ENCODE peak calls at places on chromosomes 7 and 10, in eight cellular contexts. O is tibial nerve, J is caudate nucleus, F is ascending aorta, Y is mesendoderm, N is IMR-90, W is right cardiac atrium, C is OCI-LY7. Z is an unnamed sample.

GRCh38 chr10:66828957-66829356 is 96.9 kb upstream of the LRRTM3 start:
- DNase-seq in J (no peak), W (no peak), F (no peak), O (no peak), Y (no peak), N (peak), C (no peak), Z (no peak)

GRCh38 chr10:22816298-22816653 is 101.9 kb upstream of the PIP4K2A start:
- DNase-seq in F (no peak), W (no peak), J (no peak), N (peak), C (no peak), O (no peak), Y (no peak), Z (no peak)

GRCh38 chr7:39531818-39532217 is 34.4 kb upstream of the YAE1 start:
- DNase-seq in O (no peak), F (no peak), W (no peak), J (no peak), Y (no peak), N (no peak), C (no peak), Z (no peak)

GRCh38 chr10:48309711-48310226 is 3.3 kb downstream of the MAPK8 start:
- DNase-seq in J (no peak), N (peak), C (peak), O (no peak), Y (no peak), W (no peak), F (no peak), Z (no peak)

GRCh38 chr10:122476034-122476695 is 14.8 kb downstream of the HTRA1 start:
- DNase-seq in N (no peak), Y (no peak), C (no peak), W (no peak), O (no peak), J (peak), F (no peak), Z (no peak)

GRCh38 chr10:61280303-61280702 is 172.9 kb downstream of the TMEM26 start:
- DNase-seq in Y (peak), J (no peak), O (no peak), N (peak), W (no peak), F (no peak), C (no peak), Z (no peak)

GRCh38 chr7:20064181-20064970 is 152.8 kb downstream of the MACC1 start:
- DNase-seq in C (no peak), N (peak), O (no peak), F (no peak), Y (no peak), W (no peak), J (no peak), Z (no peak)

GRCh38 chr10:47340613-47341170 is 7.5 kb upstream of the RBP3 start:
- DNase-seq in C (peak), J (no peak), O (peak), W (peak), Y (peak), N (peak), F (peak), Z (peak)

GRCh38 chr10:132623996-132624846 is 86.6 kb downstream of the INPP5A start:
- DNase-seq in J (no peak), N (no peak), W (no peak), F (peak), Y (no peak), O (no peak), C (no peak), Z (no peak)

GRCh38 chr10:114437456-114438292 is 33.4 kb upstream of the AFAP1L2 start:
- DNase-seq in W (no peak), Y (peak), C (peak), F (no peak), O (no peak), N (peak), J (no peak), Z (no peak)

GRCh38 chr7:88151119-88151790 is 68.6 kb downstream of the SRI start:
- DNase-seq in N (no peak), F (no peak), O (no peak), W (no peak), J (no peak), C (no peak), Y (no peak), Z (no peak)

GRCh38 chr10:43203491-43204393 is 63.1 kb downstream of the RASGEF1A start:
- DNase-seq in N (no peak), W (peak), J (no peak), C (peak), F (peak), O (no peak), Y (peak), Z (no peak)

GRCh38 chr10:22597142-22597541 is 117.2 kb downstream of the PIP4K2A start:
- DNase-seq in C (peak), Y (peak), N (peak), O (no peak), F (no peak), J (no peak), W (no peak), Z (no peak)

GRCh38 chr10:131099028-131099427 is 212.5 kb downstream of the TCERG1L start:
- DNase-seq in O (no peak), F (no peak), Y (no peak), W (no peak), C (no peak), N (no peak), J (no peak), Z (no peak)

GRCh38 chr7:151085329-151085690 is 965 bp upstream of the AGAP3 start:
- DNase-seq in N (no peak), Y (no peak), J (no peak), C (no peak), O (no peak), F (no peak), W (peak), Z (no peak)

GRCh38 chr10:1120146-1120695 is 64.0 kb downstream of the WDR37 start:
- DNase-seq in J (no peak), N (no peak), W (no peak), Y (no peak), O (no peak), F (no peak), C (no peak), Z (no peak)

GRCh38 chr10:13695588-13695987 is 108.8 kb downstream of the PRPF18 start:
- DNase-seq in N (no peak), W (no peak), C (no peak), J (no peak), F (no peak), Y (no peak), O (no peak), Z (no peak)

GRCh38 chr7:31029251-31029650 is 22.9 kb upstream of the ADCYAP1R1 start:
- DNase-seq in N (no peak), C (no peak), Y (no peak), O (no peak), F (no peak), W (no peak), J (no peak), Z (no peak)

GRCh38 chr7:65216469-65216868 is 157.2 kb upstream of the ZNF92 start:
- DNase-seq in W (peak), Y (peak), C (peak), N (peak), J (no peak), O (peak), F (no peak), Z (no peak)

GRCh38 chr7:24965831-24966708 is 13.9 kb downstream of the OSBPL3 start:
- DNase-seq in W (peak), F (no peak), O (peak), C (peak), J (no peak), Y (peak), N (peak), Z (peak)

GRCh38 chr7:109868215-109868614 is 1222.7 kb upstream of the LRRN3 start:
- DNase-seq in N (no peak), Y (no peak), J (no peak), F (no peak), C (no peak), W (no peak), O (no peak), Z (no peak)

GRCh38 chr7:142371586-142372377 is 113.9 kb upstream of the PRSS58 start:
- DNase-seq in N (no peak), C (no peak), F (no peak), W (no peak), J (no peak), Y (no peak), O (no peak), Z (no peak)

GRCh38 chr10:92696606-92697383 is 7.0 kb downstream of the HHEX start:
- DNase-seq in F (no peak), N (no peak), C (no peak), W (no peak), Y (peak), O (no peak), J (no peak), Z (no peak)

GRCh38 chr7:128963327-128963757 is 25.6 kb downstream of the IRF5 start:
- DNase-seq in W (no peak), O (no peak), J (no peak), F (no peak), Y (no peak), C (peak), N (peak), Z (no peak)

GRCh38 chr10:121526801-121527221 is 71.4 kb downstream of the FGFR2 start:
- DNase-seq in C (peak), O (no peak), N (no peak), W (no peak), Y (no peak), J (no peak), F (no peak), Z (no peak)

GRCh38 chr7:135159359-135160087 is 11.0 kb downstream of the CYREN start:
- DNase-seq in W (no peak), F (no peak), O (no peak), N (no peak), C (no peak), J (no peak), Y (no peak), Z (no peak)

GRCh38 chr7:135158874-135159273 is 11.0 kb downstream of the TMEM140 start:
- DNase-seq in W (peak), Y (no peak), F (no peak), O (no peak), N (no peak), C (no peak), J (no peak), Z (no peak)

GRCh38 chr7:135160858-135161653 is 9.5 kb downstream of the CYREN start:
- DNase-seq in O (no peak), W (no peak), C (peak), J (no peak), N (peak), F (no peak), Y (peak), Z (no peak)

GRCh38 chr7:135161669-135162068 is 8.8 kb downstream of the CYREN start:
- DNase-seq in O (no peak), C (no peak), Y (no peak), J (no peak), F (no peak), W (no peak), N (no peak), Z (no peak)

DNA sequence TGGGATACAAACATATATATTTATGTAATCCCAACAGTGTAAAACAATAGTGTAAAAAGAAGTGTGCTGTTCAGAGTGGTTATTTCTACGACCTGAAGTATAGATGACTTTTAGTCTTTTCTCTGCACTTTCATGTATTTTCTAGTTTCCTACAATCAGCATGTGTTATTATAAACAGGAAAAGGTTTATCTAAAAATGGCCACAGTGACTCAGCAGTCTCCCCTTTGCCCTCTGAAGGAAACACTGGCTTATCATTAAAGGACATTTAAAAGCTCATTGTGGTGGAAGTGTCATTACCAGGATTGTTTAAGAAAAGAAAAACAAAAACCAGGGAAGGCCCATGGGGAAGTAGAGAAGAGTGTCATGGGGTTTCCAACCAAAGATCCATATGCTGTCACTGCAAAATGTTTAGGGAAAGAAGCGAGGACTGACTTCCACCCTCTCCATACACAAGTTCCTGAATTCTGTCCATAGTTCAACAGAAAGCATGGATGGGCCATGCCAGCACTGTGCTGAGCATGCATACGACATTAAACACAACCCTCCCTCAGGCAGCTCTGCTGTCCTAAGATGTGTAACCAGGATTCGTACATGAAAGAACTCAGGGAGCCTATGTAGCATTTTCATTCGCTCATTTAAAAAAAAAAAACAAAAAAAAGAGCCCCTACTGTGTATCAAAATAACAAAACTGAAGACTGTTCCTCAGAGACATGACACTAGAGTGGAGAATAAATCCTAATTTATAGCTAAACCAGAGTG is 10.2 kb downstream of the CYREN start:
- DNase-seq in C (peak), F (no peak), J (no peak), N (peak), O (no peak), Y (peak), W (no peak), Z (no peak)
- H3K27ac ChIP-seq in C (peak), F (peak), J (peak), N (peak), O (no peak), Y (peak), W (peak), Z (peak)

GRCh38 chr10:129531969-129532660 is 65.1 kb downstream of the MGMT start:
- DNase-seq in O (no peak), N (no peak), J (no peak), W (no peak), F (no peak), Y (no peak), C (no peak), Z (no peak)

GRCh38 chr10:129532838-129533237 is 65.8 kb downstream of the MGMT start:
- DNase-seq in O (no peak), Y (no peak), N (no peak), J (no peak), F (no peak), C (no peak), W (no peak), Z (no peak)

GRCh38 chr10:129531195-129531968 is 64.3 kb downstream of the MGMT start:
- DNase-seq in J (no peak), F (no peak), N (peak), Y (peak), C (no peak), O (no peak), W (no peak), Z (no peak)

GRCh38 chr10:129528376-129528978 is 61.4 kb downstream of the MGMT start:
- DNase-seq in F (no peak), W (no peak), J (no peak), C (no peak), O (no peak), N (no peak), Y (no peak), Z (no peak)

DNA sequence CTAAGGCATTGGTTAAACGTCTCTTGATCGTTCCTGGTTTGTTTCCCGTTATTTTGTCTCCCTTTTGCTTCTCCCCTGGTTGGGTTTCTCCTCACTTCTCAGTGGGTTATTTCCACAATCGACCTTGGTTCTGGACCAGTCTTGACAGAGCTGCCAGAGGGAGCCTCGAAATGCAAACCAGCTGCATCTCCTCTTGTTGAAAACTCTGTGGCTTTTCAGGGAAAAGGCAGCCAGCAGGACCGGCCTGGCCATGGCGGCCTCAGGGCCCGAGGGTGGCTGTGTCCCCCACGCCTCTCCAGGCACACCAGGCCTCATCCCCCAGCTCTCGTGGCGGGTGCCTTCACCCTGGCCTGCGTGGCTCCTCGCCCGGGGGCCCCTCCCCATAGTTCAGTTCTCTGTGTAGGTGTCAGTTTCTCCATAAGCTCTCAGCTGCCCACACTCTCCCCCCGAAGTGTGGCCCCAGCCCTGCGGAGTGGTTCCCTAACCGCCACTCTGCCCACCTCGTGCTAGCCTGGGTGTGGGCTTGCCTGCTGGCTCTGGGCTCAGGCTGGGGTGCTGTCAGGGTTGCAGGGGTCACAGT is 63.5 kb downstream of the MGMT start:
- DNase-seq in J (no peak), W (no peak), Y (no peak), O (no peak), F (no peak), N (no peak), C (no peak), Z (no peak)
- H3K27ac ChIP-seq in J (no peak), W (no peak), Y (no peak), O (no peak), F (no peak), N (no peak), C (no peak), Z (no peak)

GRCh38 chr7:101598981-101599681 is 30.0 kb downstream of the MYL10 start:
- DNase-seq in O (no peak), F (no peak), J (no peak), N (no peak), W (no peak), C (no peak), Y (no peak), Z (no peak)
- H3K27ac ChIP-seq in O (no peak), F (peak), J (no peak), N (no peak), W (no peak), C (no peak), Y (no peak), Z (no peak)

GRCh38 chr10:95451568-95452524 is 109.3 kb downstream of the SORBS1 start:
- DNase-seq in J (no peak), Y (no peak), F (peak), O (no peak), N (no peak), C (no peak), W (no peak), Z (no peak)

GRCh38 chr10:95454356-95454755 is 106.8 kb downstream of the SORBS1 start:
- DNase-seq in C (no peak), J (no peak), Y (no peak), N (no peak), F (no peak), W (no peak), O (no peak), Z (no peak)

GRCh38 chr10:95450188-95450587 is 111.0 kb downstream of the SORBS1 start:
- DNase-seq in Y (no peak), N (no peak), C (no peak), J (no peak), W (no peak), F (no peak), O (no peak), Z (no peak)

GRCh38 chr10:95447733-95448132 is 113.4 kb downstream of the SORBS1 start:
- DNase-seq in J (no peak), Y (no peak), O (peak), N (no peak), F (no peak), C (no peak), W (peak), Z (no peak)

DNA sequence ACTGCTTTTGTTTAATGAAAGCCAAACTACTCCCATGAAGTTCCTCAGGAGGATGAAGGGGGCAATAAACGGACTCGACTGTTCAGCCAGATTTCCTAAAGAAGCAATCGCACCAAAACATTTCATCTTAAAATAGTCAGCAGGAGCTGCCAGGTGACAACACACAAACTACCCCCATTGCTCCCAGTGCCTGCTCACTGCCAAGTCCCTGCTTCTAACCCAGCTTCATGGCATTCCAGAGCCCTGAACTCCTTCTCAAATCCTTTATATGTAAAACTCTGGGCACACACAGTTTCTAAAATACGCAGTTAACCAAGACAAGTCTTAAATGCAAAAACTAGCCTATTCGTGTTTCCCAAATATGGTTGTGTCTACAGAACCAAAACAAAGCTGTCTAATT is 110.0 kb downstream of the SORBS1 start:
- DNase-seq in F (peak), Y (no peak), C (no peak), N (no peak), W (no peak), O (no peak), J (no peak), Z (no peak)
- H3K27ac ChIP-seq in F (peak), Y (no peak), C (no peak), N (no peak), W (peak), O (peak), J (peak), Z (peak)

DNA sequence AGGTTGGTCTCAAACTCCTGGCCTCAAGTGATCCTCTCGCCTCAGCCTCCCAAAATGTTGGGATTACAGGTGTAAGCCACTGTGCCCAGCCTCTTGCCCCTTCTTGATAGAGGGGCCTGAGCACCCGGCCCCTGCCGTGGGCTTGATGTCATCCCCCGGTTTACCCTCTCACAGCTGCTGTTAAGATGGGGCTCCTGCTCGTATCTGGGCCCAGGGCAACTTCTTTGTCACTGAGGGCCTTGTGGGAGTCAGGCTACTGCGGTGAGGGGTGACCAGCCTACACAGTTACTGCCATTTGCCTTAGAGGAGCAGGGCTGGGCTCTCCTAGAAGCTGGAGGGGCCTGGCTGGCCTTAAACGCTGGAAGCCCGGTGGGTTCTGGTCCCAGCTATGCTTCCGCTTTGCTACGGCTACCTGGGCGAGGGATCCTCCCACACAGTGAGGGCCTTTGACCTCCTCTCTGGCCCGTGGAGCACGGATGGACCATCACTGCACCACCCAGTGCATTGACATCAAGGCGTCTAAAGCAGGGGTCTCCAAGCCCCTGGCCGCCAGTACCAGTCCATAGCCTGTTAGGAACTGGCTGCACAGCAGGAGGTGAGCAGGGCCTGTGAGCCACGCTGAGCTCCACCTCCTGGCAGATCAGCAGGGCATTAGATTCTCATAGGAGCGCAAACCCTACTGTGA is 1.1 kb upstream of the TMEM130 start:
- DNase-seq in Y (no peak), O (no peak), W (no peak), C (no peak), N (no peak), J (no peak), F (no peak), Z (no peak)
- H3K27ac ChIP-seq in Y (no peak), O (no peak), W (no peak), C (peak), N (no peak), J (peak), F (peak), Z (no peak)